ENCODE peak calls at places on chromosomes 11 and 22, in six cellular contexts. S is AG04450, B is GM23338, X is H1, W is breast epithelium, K is tibial nerve. M is an unnamed sample. For H3K27me3, the result is how much of the 10 kb centered on the place peaks cover.

GRCh38 chr11:86108146-86108545 is 39.3 kb upstream of the PICALM start:
- DNase-seq in B (no peak), W (no peak), S (no peak), K (no peak), X (no peak), M (no peak)

GRCh38 chr11:15793032-15793996 is 563.0 kb downstream of the SOX6 start:
- DNase-seq in K (no peak), X (no peak), W (no peak), B (no peak), S (peak), M (no peak)

GRCh38 chr11:32586576-32587190 is 3.1 kb downstream of the EIF3M start:
- DNase-seq in K (no peak), X (no peak), B (peak), W (no peak), S (no peak), M (no peak)

GRCh38 chr11:18265949-18266348 is at the start of gene SAA1:
- DNase-seq in W (peak), X (no peak), S (no peak), B (no peak), K (no peak), M (no peak)

GRCh38 chr11:1875093-1875785 is 16.5 kb downstream of the PRR33 start:
- DNase-seq in S (no peak), K (no peak), X (no peak), B (no peak), W (no peak), M (no peak)

GRCh38 chr11:130785376-130786110 is 130.7 kb downstream of the SNX19 start:
- DNase-seq in W (no peak), B (peak), X (no peak), S (peak), K (no peak), M (no peak)

GRCh38 chr11:27456140-27456801 is 16.3 kb downstream of the LGR4 start:
- DNase-seq in B (no peak), S (no peak), W (no peak), X (no peak), K (no peak), M (no peak)

GRCh38 chr22:44411226-44412135 is 86.6 kb downstream of the RTL6 start:
- DNase-seq in B (no peak), K (no peak), S (no peak), W (no peak), X (no peak), M (peak)

GRCh38 chr11:39209966-39210365 is 2249.5 kb downstream of the LRRC4C start:
- DNase-seq in S (no peak), W (no peak), B (no peak), X (no peak), K (no peak), M (no peak)

GRCh38 chr22:27597703-27598444 is 203.7 kb downstream of the MN1 start:
- DNase-seq in K (no peak), X (no peak), S (no peak), W (no peak), B (no peak), M (no peak)

GRCh38 chr11:15985127-15985862 is 371.1 kb downstream of the SOX6 start:
- DNase-seq in X (no peak), B (peak), K (no peak), S (no peak), W (no peak), M (no peak)

GRCh38 chr22:49525776-49526535 is 301.7 kb downstream of the BRD1 start:
- DNase-seq in B (no peak), S (no peak), W (no peak), K (no peak), X (no peak), M (no peak)

GRCh38 chr22:46654927-46655595 is 34.9 kb downstream of the GRAMD4 start:
- DNase-seq in S (no peak), X (no peak), B (no peak), K (no peak), W (no peak), M (no peak)

GRCh38 chr11:27379449-27379848 is 16.4 kb upstream of the CCDC34 start:
- DNase-seq in X (no peak), S (no peak), B (no peak), W (no peak), K (no peak), M (no peak)

GRCh38 chr11:20627026-20627425 is 27.6 kb downstream of the SLC6A5 start:
- DNase-seq in W (no peak), X (no peak), B (no peak), K (no peak), S (no peak), M (no peak)
- H3K27me3 ChIP-seq in W (under half), X (under half), B (under half), K (under half), S (under half), M (under half)

DNA sequence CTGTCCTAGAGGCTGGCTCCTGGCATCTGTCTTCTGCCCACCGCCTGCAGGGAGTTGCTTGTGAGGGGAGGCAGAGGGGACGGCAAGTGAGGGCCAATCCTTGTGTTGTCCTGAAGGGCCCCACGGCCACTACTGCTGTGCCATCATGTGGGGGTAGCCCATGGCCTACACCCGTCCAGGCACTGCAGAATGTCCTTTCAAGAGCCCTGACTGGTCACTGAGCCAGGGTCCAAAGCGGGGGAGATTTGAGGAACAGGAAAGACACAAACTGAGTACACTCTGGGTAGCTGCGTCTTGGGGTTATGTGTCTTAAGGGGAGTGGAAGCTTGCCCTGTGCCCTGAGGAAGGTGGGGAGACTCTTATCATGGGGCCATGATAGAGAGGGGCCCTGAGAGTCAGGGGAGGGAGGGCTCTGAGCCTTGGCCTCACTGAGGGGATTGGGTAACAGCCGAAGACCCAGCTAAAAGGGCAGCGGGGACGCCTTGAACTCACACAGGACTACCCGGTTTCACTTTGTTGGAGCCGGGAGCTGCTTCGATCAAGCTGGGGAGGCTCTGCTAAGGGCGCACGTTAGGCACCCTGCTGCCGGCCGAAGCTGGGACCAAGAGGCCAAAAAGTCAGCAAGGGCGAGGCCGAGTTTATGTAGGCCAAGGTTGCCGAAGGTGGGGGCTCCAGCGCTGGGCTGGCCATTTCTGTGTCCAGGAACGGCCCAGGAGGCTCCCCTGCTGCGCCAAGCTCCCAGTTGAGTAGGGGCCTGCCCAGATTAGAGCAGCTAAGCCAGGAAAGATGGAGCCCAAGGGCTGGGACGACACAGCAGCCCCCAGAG is 1.9 kb downstream of the TBX1 start:
- DNase-seq in S (no peak), X (no peak), W (no peak), B (peak), K (no peak), M (no peak)
- H3K27me3 ChIP-seq in S (half or more), X (half or more), W (under half), B (half or more), K (under half), M (under half)

GRCh38 chr22:50546326-50547230 is 879 bp downstream of the KLHDC7B start:
- DNase-seq in S (no peak), K (no peak), W (no peak), X (no peak), B (no peak), M (no peak)

GRCh38 chr22:50548046-50548912 is 2.6 kb downstream of the KLHDC7B start:
- DNase-seq in B (no peak), S (no peak), X (no peak), K (no peak), W (no peak), M (no peak)

GRCh38 chr22:50545522-50546325 is at the start of gene KLHDC7B:
- DNase-seq in B (no peak), K (no peak), X (no peak), S (no peak), W (no peak), M (no peak)

GRCh38 chr22:50548913-50549790 is 3.5 kb downstream of the KLHDC7B start:
- DNase-seq in B (no peak), W (no peak), X (no peak), K (no peak), S (no peak), M (no peak)

GRCh38 chr22:50547231-50547851 is 1.6 kb downstream of the KLHDC7B start:
- DNase-seq in X (no peak), S (no peak), K (no peak), B (no peak), W (no peak), M (no peak)
- H3K27me3 ChIP-seq in X (under half), S (half or more), K (under half), B (under half), W (under half), M (under half)

GRCh38 chr11:126664193-126664592 is 308.7 kb downstream of the ST3GAL4 start:
- DNase-seq in S (no peak), X (no peak), W (no peak), K (no peak), B (no peak), M (no peak)

GRCh38 chr11:126664643-126665042 is 309.2 kb downstream of the ST3GAL4 start:
- DNase-seq in X (no peak), B (no peak), K (no peak), W (no peak), S (no peak), M (no peak)

GRCh38 chr11:126669416-126669815 is 313.9 kb downstream of the ST3GAL4 start:
- DNase-seq in W (no peak), X (no peak), B (no peak), S (peak), K (no peak), M (no peak)
- H3K27me3 ChIP-seq in W (under half), X (under half), B (under half), S (under half), K (under half), M (under half)

GRCh38 chr11:67369801-67370284 is 3.6 kb downstream of the CLCF1 start:
- DNase-seq in B (no peak), S (no peak), X (no peak), K (no peak), W (no peak), M (no peak)
- H3K27me3 ChIP-seq in B (half or more), S (under half), X (under half), K (under half), W (under half), M (under half)

DNA sequence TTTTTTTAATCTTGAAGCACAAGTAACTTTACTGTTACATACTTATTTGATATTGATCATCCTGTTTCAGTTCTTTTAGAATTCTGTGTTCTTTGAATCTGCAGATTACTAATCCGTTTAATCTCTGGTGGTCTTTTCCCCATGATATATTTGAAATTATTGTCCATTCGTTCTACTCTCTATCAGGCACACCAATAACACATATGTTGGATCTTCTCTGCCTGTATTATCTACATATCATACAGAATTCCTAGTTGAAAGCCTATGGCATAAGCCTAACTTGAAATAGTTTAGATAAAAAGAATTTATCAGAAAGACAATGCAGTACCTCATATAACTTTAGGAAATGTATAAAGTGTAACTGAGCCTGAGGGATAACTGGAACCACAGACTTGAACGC is 32.6 kb downstream of the STK33 start:
- DNase-seq in W (no peak), K (no peak), B (no peak), X (no peak), S (no peak), M (no peak)
- H3K27me3 ChIP-seq in W (under half), K (under half), B (under half), X (under half), S (under half), M (under half)

GRCh38 chr22:30472994-30473720 is 1.3 kb upstream of the SEC14L3 start:
- DNase-seq in X (no peak), B (no peak), K (no peak), W (no peak), S (no peak), M (no peak)

GRCh38 chr22:30474683-30475424 is 3.0 kb upstream of the SEC14L3 start:
- DNase-seq in B (peak), K (no peak), X (no peak), S (no peak), W (peak), M (no peak)

GRCh38 chr22:30471616-30472318 is at the start of gene SEC14L3:
- DNase-seq in B (no peak), X (no peak), S (no peak), W (no peak), K (no peak), M (no peak)

GRCh38 chr22:30470655-30471054 is 1.2 kb downstream of the SEC14L3 start:
- DNase-seq in S (no peak), B (no peak), W (no peak), X (no peak), K (no peak), M (no peak)

GRCh38 chr22:30474121-30474520 is 2.3 kb upstream of the SEC14L3 start:
- DNase-seq in K (no peak), S (no peak), W (no peak), X (no peak), B (no peak), M (no peak)
- H3K27me3 ChIP-seq in K (under half), S (under half), W (under half), X (under half), B (under half), M (under half)

DNA sequence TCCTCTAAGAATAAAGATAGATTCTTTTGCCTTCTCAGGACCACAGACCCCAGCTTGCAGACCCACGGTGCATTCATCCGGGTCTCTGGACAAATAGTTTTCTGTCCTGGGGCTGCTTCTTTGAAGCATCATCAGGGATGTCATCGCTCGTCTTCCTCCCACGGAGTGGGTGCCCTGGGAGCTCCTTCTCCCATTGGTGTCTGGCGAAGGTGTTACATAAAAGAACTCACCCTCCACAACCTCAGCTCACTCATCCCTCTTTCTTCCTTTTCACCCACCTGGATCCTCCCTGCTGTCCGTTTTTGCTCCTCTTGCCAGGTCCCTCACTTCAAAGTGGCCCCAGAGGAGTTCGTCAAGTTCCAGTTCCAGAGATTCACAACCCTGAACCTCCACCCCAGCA is 204.5 kb upstream of the TBCEL start:
- DNase-seq in K (no peak), X (no peak), W (no peak), B (no peak), S (no peak), M (no peak)
- H3K27me3 ChIP-seq in K (under half), X (under half), W (under half), B (under half), S (under half), M (under half)

GRCh38 chr22:26229910-26230309 is 60.6 kb downstream of the SEZ6L start:
- DNase-seq in S (no peak), X (no peak), B (no peak), W (peak), K (no peak), M (no peak)

GRCh38 chr22:26239561-26239960 is 70.3 kb downstream of the SEZ6L start:
- DNase-seq in K (no peak), B (no peak), X (no peak), W (no peak), S (no peak), M (no peak)

GRCh38 chr22:26234267-26234666 is 65.0 kb downstream of the SEZ6L start:
- DNase-seq in X (no peak), S (no peak), W (no peak), K (no peak), B (no peak), M (no peak)

DNA sequence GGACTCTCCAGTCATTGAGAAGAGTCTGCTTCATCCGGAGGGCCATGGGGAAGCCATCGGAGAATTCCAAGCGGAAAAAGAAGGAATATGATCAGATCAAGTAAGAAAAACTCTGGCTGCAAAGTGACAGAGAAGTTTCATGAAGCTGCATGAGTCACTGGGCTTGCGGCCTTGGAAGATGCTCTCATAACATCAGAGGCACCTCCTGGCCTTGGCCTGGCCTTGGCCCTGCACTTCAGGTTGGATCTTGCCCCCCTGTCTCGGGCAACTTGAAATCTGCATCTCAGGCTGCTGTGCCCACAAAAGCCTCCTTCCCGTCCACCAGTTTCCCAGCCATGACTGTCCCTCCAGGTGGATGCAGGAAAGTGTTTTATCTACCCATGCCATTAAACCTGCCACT is 66.5 kb downstream of the SEZ6L start:
- DNase-seq in X (no peak), S (no peak), K (no peak), W (no peak), B (no peak), M (no peak)
- H3K27me3 ChIP-seq in X (under half), S (under half), K (under half), W (under half), B (under half), M (under half)